ENCODE peak calls at places on chromosome 17, in nine cellular contexts. One of them, this sample, is unnamed.
A peak's percentile ranks its signal among the peaks of the same experiment; 100 is the strongest.

GRCh38 chr17:81681672-81682071 is 1.9 kb downstream of the ARL16 start:
- DNase-seq in T-helper 17 cell: no peak
- DNase-seq in CD8-positive, alpha-beta T cell: no peak
- DNase-seq in HuH-7.5: no peak
- DNase-seq in psoas muscle: peak; percentile 50
- DNase-seq in caudate nucleus: no peak
- DNase-seq in activated CD4-positive, alpha-beta memory T cell treated with anti-CD3 and anti-CD28 coated beads for 36 hours: no peak
- DNase-seq in midbrain: no peak
- DNase-seq in stimulated activated CD8-positive, alpha-beta memory T cell treated with anti-CD3 and anti-CD28 coated beads, Interleukin-4, amount 100 ng/mL, for 4 hours: no peak
- DNase-seq in this sample: no peak

GRCh38 chr17:82496529-82497434 is 22.8 kb upstream of the FOXK2 start:
- DNase-seq in T-helper 17 cell: peak; percentile 86
- DNase-seq in CD8-positive, alpha-beta T cell: peak; percentile 71
- DNase-seq in HuH-7.5: peak; percentile 87
- DNase-seq in psoas muscle: peak; percentile 99
- DNase-seq in caudate nucleus: peak; percentile 91
- DNase-seq in activated CD4-positive, alpha-beta memory T cell treated with anti-CD3 and anti-CD28 coated beads for 36 hours: peak; percentile 94
- DNase-seq in midbrain: peak; percentile 95
- DNase-seq in stimulated activated CD8-positive, alpha-beta memory T cell treated with anti-CD3 and anti-CD28 coated beads, Interleukin-4, amount 100 ng/mL, for 4 hours: peak; percentile 74
- DNase-seq in this sample: peak; percentile 97

GRCh38 chr17:28381141-28381825 is 9.8 kb downstream of the SARM1 start:
- DNase-seq in T-helper 17 cell: no peak
- DNase-seq in CD8-positive, alpha-beta T cell: no peak
- DNase-seq in HuH-7.5: no peak
- DNase-seq in psoas muscle: peak; percentile 37
- DNase-seq in caudate nucleus: no peak
- DNase-seq in activated CD4-positive, alpha-beta memory T cell treated with anti-CD3 and anti-CD28 coated beads for 36 hours: peak; percentile 59
- DNase-seq in midbrain: peak; percentile 14
- DNase-seq in stimulated activated CD8-positive, alpha-beta memory T cell treated with anti-CD3 and anti-CD28 coated beads, Interleukin-4, amount 100 ng/mL, for 4 hours: no peak
- DNase-seq in this sample: no peak

GRCh38 chr17:56142325-56142724 is 10.9 kb upstream of the ANKFN1 start:
- DNase-seq in T-helper 17 cell: no peak
- DNase-seq in CD8-positive, alpha-beta T cell: no peak
- DNase-seq in HuH-7.5: no peak
- DNase-seq in psoas muscle: no peak
- DNase-seq in caudate nucleus: no peak
- DNase-seq in activated CD4-positive, alpha-beta memory T cell treated with anti-CD3 and anti-CD28 coated beads for 36 hours: no peak
- DNase-seq in midbrain: no peak
- DNase-seq in stimulated activated CD8-positive, alpha-beta memory T cell treated with anti-CD3 and anti-CD28 coated beads, Interleukin-4, amount 100 ng/mL, for 4 hours: no peak
- DNase-seq in this sample: no peak

GRCh38 chr17:16980061-16980460 is 8.1 kb upstream of the TNFRSF13B start:
- DNase-seq in T-helper 17 cell: no peak
- DNase-seq in CD8-positive, alpha-beta T cell: no peak
- DNase-seq in HuH-7.5: no peak
- DNase-seq in psoas muscle: no peak
- DNase-seq in caudate nucleus: no peak
- DNase-seq in activated CD4-positive, alpha-beta memory T cell treated with anti-CD3 and anti-CD28 coated beads for 36 hours: no peak
- DNase-seq in midbrain: no peak
- DNase-seq in stimulated activated CD8-positive, alpha-beta memory T cell treated with anti-CD3 and anti-CD28 coated beads, Interleukin-4, amount 100 ng/mL, for 4 hours: no peak
- DNase-seq in this sample: no peak

GRCh38 chr17:33152793-33153192 is 140.3 kb downstream of the ASIC2 start:
- DNase-seq in T-helper 17 cell: no peak
- DNase-seq in CD8-positive, alpha-beta T cell: no peak
- DNase-seq in HuH-7.5: no peak
- DNase-seq in psoas muscle: no peak
- DNase-seq in caudate nucleus: no peak
- DNase-seq in activated CD4-positive, alpha-beta memory T cell treated with anti-CD3 and anti-CD28 coated beads for 36 hours: no peak
- DNase-seq in midbrain: no peak
- DNase-seq in stimulated activated CD8-positive, alpha-beta memory T cell treated with anti-CD3 and anti-CD28 coated beads, Interleukin-4, amount 100 ng/mL, for 4 hours: no peak
- DNase-seq in this sample: no peak

GRCh38 chr17:49003557-49004511 is 6.6 kb downstream of the IGF2BP1 start:
- DNase-seq in T-helper 17 cell: no peak
- DNase-seq in CD8-positive, alpha-beta T cell: no peak
- DNase-seq in HuH-7.5: no peak
- DNase-seq in psoas muscle: no peak
- DNase-seq in caudate nucleus: no peak
- DNase-seq in activated CD4-positive, alpha-beta memory T cell treated with anti-CD3 and anti-CD28 coated beads for 36 hours: no peak
- DNase-seq in midbrain: no peak
- DNase-seq in stimulated activated CD8-positive, alpha-beta memory T cell treated with anti-CD3 and anti-CD28 coated beads, Interleukin-4, amount 100 ng/mL, for 4 hours: no peak
- DNase-seq in this sample: no peak

GRCh38 chr17:17710728-17711541 is 29.7 kb downstream of the RAI1 start:
- DNase-seq in T-helper 17 cell: no peak
- DNase-seq in CD8-positive, alpha-beta T cell: no peak
- DNase-seq in HuH-7.5: peak; percentile 88
- DNase-seq in psoas muscle: no peak
- DNase-seq in caudate nucleus: no peak
- DNase-seq in activated CD4-positive, alpha-beta memory T cell treated with anti-CD3 and anti-CD28 coated beads for 36 hours: no peak
- DNase-seq in midbrain: no peak
- DNase-seq in stimulated activated CD8-positive, alpha-beta memory T cell treated with anti-CD3 and anti-CD28 coated beads, Interleukin-4, amount 100 ng/mL, for 4 hours: no peak
- DNase-seq in this sample: no peak

GRCh38 chr17:9577402-9577709 is 914 bp downstream of the CFAP52 start:
- DNase-seq in T-helper 17 cell: no peak
- DNase-seq in CD8-positive, alpha-beta T cell: no peak
- DNase-seq in HuH-7.5: no peak
- DNase-seq in psoas muscle: no peak
- DNase-seq in caudate nucleus: no peak
- DNase-seq in activated CD4-positive, alpha-beta memory T cell treated with anti-CD3 and anti-CD28 coated beads for 36 hours: no peak
- DNase-seq in midbrain: no peak
- DNase-seq in stimulated activated CD8-positive, alpha-beta memory T cell treated with anti-CD3 and anti-CD28 coated beads, Interleukin-4, amount 100 ng/mL, for 4 hours: no peak
- DNase-seq in this sample: no peak

GRCh38 chr17:14780116-14780515 is 479.2 kb downstream of the HS3ST3B1 start:
- DNase-seq in T-helper 17 cell: no peak
- DNase-seq in CD8-positive, alpha-beta T cell: no peak
- DNase-seq in HuH-7.5: no peak
- DNase-seq in psoas muscle: no peak
- DNase-seq in caudate nucleus: no peak
- DNase-seq in activated CD4-positive, alpha-beta memory T cell treated with anti-CD3 and anti-CD28 coated beads for 36 hours: no peak
- DNase-seq in midbrain: no peak
- DNase-seq in stimulated activated CD8-positive, alpha-beta memory T cell treated with anti-CD3 and anti-CD28 coated beads, Interleukin-4, amount 100 ng/mL, for 4 hours: no peak
- DNase-seq in this sample: no peak

GRCh38 chr17:55735784-55736405 is 13.2 kb upstream of the TMEM100 start:
- DNase-seq in T-helper 17 cell: no peak
- DNase-seq in CD8-positive, alpha-beta T cell: no peak
- DNase-seq in HuH-7.5: peak; percentile 22
- DNase-seq in psoas muscle: no peak
- DNase-seq in caudate nucleus: no peak
- DNase-seq in activated CD4-positive, alpha-beta memory T cell treated with anti-CD3 and anti-CD28 coated beads for 36 hours: peak; percentile 40
- DNase-seq in midbrain: no peak
- DNase-seq in stimulated activated CD8-positive, alpha-beta memory T cell treated with anti-CD3 and anti-CD28 coated beads, Interleukin-4, amount 100 ng/mL, for 4 hours: no peak
- DNase-seq in this sample: no peak

GRCh38 chr17:79304907-79305306 is 230.3 kb downstream of the ENGASE start:
- DNase-seq in T-helper 17 cell: no peak
- DNase-seq in CD8-positive, alpha-beta T cell: no peak
- DNase-seq in HuH-7.5: no peak
- DNase-seq in psoas muscle: no peak
- DNase-seq in caudate nucleus: no peak
- DNase-seq in activated CD4-positive, alpha-beta memory T cell treated with anti-CD3 and anti-CD28 coated beads for 36 hours: no peak
- DNase-seq in midbrain: no peak
- DNase-seq in stimulated activated CD8-positive, alpha-beta memory T cell treated with anti-CD3 and anti-CD28 coated beads, Interleukin-4, amount 100 ng/mL, for 4 hours: no peak
- DNase-seq in this sample: no peak

GRCh38 chr17:1229354-1229890 is 40.8 kb upstream of the BHLHA9 start:
- DNase-seq in T-helper 17 cell: peak; percentile 25
- DNase-seq in CD8-positive, alpha-beta T cell: no peak
- DNase-seq in HuH-7.5: no peak
- DNase-seq in psoas muscle: peak; percentile 81
- DNase-seq in caudate nucleus: no peak
- DNase-seq in activated CD4-positive, alpha-beta memory T cell treated with anti-CD3 and anti-CD28 coated beads for 36 hours: peak; percentile 48
- DNase-seq in midbrain: peak; percentile 19
- DNase-seq in stimulated activated CD8-positive, alpha-beta memory T cell treated with anti-CD3 and anti-CD28 coated beads, Interleukin-4, amount 100 ng/mL, for 4 hours: no peak
- DNase-seq in this sample: no peak

GRCh38 chr17:56635640-56636039 is 42.1 kb downstream of the NOG start:
- DNase-seq in T-helper 17 cell: no peak
- DNase-seq in CD8-positive, alpha-beta T cell: no peak
- DNase-seq in HuH-7.5: no peak
- DNase-seq in psoas muscle: no peak
- DNase-seq in caudate nucleus: no peak
- DNase-seq in activated CD4-positive, alpha-beta memory T cell treated with anti-CD3 and anti-CD28 coated beads for 36 hours: no peak
- DNase-seq in midbrain: no peak
- DNase-seq in stimulated activated CD8-positive, alpha-beta memory T cell treated with anti-CD3 and anti-CD28 coated beads, Interleukin-4, amount 100 ng/mL, for 4 hours: no peak
- DNase-seq in this sample: no peak

GRCh38 chr17:38452719-38453118 is 24.5 kb downstream of the ARHGAP23 start:
- DNase-seq in T-helper 17 cell: no peak
- DNase-seq in CD8-positive, alpha-beta T cell: no peak
- DNase-seq in HuH-7.5: no peak
- DNase-seq in psoas muscle: no peak
- DNase-seq in caudate nucleus: no peak
- DNase-seq in activated CD4-positive, alpha-beta memory T cell treated with anti-CD3 and anti-CD28 coated beads for 36 hours: no peak
- DNase-seq in midbrain: no peak
- DNase-seq in stimulated activated CD8-positive, alpha-beta memory T cell treated with anti-CD3 and anti-CD28 coated beads, Interleukin-4, amount 100 ng/mL, for 4 hours: no peak
- DNase-seq in this sample: no peak

GRCh38 chr17:77454560-77455095 is 313.9 kb downstream of the SEC14L1 start:
- DNase-seq in T-helper 17 cell: no peak
- DNase-seq in CD8-positive, alpha-beta T cell: no peak
- DNase-seq in HuH-7.5: no peak
- DNase-seq in psoas muscle: no peak
- DNase-seq in caudate nucleus: no peak
- DNase-seq in activated CD4-positive, alpha-beta memory T cell treated with anti-CD3 and anti-CD28 coated beads for 36 hours: peak; percentile 33
- DNase-seq in midbrain: no peak
- DNase-seq in stimulated activated CD8-positive, alpha-beta memory T cell treated with anti-CD3 and anti-CD28 coated beads, Interleukin-4, amount 100 ng/mL, for 4 hours: no peak
- DNase-seq in this sample: no peak

GRCh38 chr17:27354491-27355081 is 60.7 kb downstream of the WSB1 start:
- DNase-seq in T-helper 17 cell: no peak
- DNase-seq in CD8-positive, alpha-beta T cell: no peak
- DNase-seq in HuH-7.5: peak; percentile 42
- DNase-seq in psoas muscle: no peak
- DNase-seq in caudate nucleus: no peak
- DNase-seq in activated CD4-positive, alpha-beta memory T cell treated with anti-CD3 and anti-CD28 coated beads for 36 hours: no peak
- DNase-seq in midbrain: no peak
- DNase-seq in stimulated activated CD8-positive, alpha-beta memory T cell treated with anti-CD3 and anti-CD28 coated beads, Interleukin-4, amount 100 ng/mL, for 4 hours: no peak
- DNase-seq in this sample: no peak

GRCh38 chr17:55246583-55246982 is 18.2 kb upstream of the HLF start:
- DNase-seq in T-helper 17 cell: no peak
- DNase-seq in CD8-positive, alpha-beta T cell: no peak
- DNase-seq in HuH-7.5: no peak
- DNase-seq in psoas muscle: no peak
- DNase-seq in caudate nucleus: no peak
- DNase-seq in activated CD4-positive, alpha-beta memory T cell treated with anti-CD3 and anti-CD28 coated beads for 36 hours: no peak
- DNase-seq in midbrain: no peak
- DNase-seq in stimulated activated CD8-positive, alpha-beta memory T cell treated with anti-CD3 and anti-CD28 coated beads, Interleukin-4, amount 100 ng/mL, for 4 hours: no peak
- DNase-seq in this sample: no peak

GRCh38 chr17:83186751-83187421 is 107.5 kb downstream of the METRNL start:
- DNase-seq in T-helper 17 cell: no peak
- DNase-seq in CD8-positive, alpha-beta T cell: no peak
- DNase-seq in HuH-7.5: no peak
- DNase-seq in psoas muscle: peak; percentile 17
- DNase-seq in caudate nucleus: no peak
- DNase-seq in activated CD4-positive, alpha-beta memory T cell treated with anti-CD3 and anti-CD28 coated beads for 36 hours: no peak
- DNase-seq in midbrain: no peak
- DNase-seq in stimulated activated CD8-positive, alpha-beta memory T cell treated with anti-CD3 and anti-CD28 coated beads, Interleukin-4, amount 100 ng/mL, for 4 hours: no peak
- DNase-seq in this sample: no peak

GRCh38 chr17:80720624-80721577 is 176.3 kb downstream of the RPTOR start:
- DNase-seq in T-helper 17 cell: no peak
- DNase-seq in CD8-positive, alpha-beta T cell: peak; percentile 8
- DNase-seq in HuH-7.5: no peak
- DNase-seq in psoas muscle: no peak
- DNase-seq in caudate nucleus: no peak
- DNase-seq in activated CD4-positive, alpha-beta memory T cell treated with anti-CD3 and anti-CD28 coated beads for 36 hours: peak; percentile 87
- DNase-seq in midbrain: no peak
- DNase-seq in stimulated activated CD8-positive, alpha-beta memory T cell treated with anti-CD3 and anti-CD28 coated beads, Interleukin-4, amount 100 ng/mL, for 4 hours: peak; percentile 17
- DNase-seq in this sample: no peak

GRCh38 chr17:8836821-8837426 is 30.6 kb downstream of the PIK3R6 start:
- DNase-seq in T-helper 17 cell: no peak
- DNase-seq in CD8-positive, alpha-beta T cell: no peak
- DNase-seq in HuH-7.5: no peak
- DNase-seq in psoas muscle: no peak
- DNase-seq in caudate nucleus: no peak
- DNase-seq in activated CD4-positive, alpha-beta memory T cell treated with anti-CD3 and anti-CD28 coated beads for 36 hours: no peak
- DNase-seq in midbrain: no peak
- DNase-seq in stimulated activated CD8-positive, alpha-beta memory T cell treated with anti-CD3 and anti-CD28 coated beads, Interleukin-4, amount 100 ng/mL, for 4 hours: no peak
- DNase-seq in this sample: no peak

GRCh38 chr17:61575352-61575975 is 15.6 kb downstream of the NACA2 start:
- DNase-seq in T-helper 17 cell: no peak
- DNase-seq in CD8-positive, alpha-beta T cell: no peak
- DNase-seq in HuH-7.5: no peak
- DNase-seq in psoas muscle: no peak
- DNase-seq in caudate nucleus: no peak
- DNase-seq in activated CD4-positive, alpha-beta memory T cell treated with anti-CD3 and anti-CD28 coated beads for 36 hours: no peak
- DNase-seq in midbrain: no peak
- DNase-seq in stimulated activated CD8-positive, alpha-beta memory T cell treated with anti-CD3 and anti-CD28 coated beads, Interleukin-4, amount 100 ng/mL, for 4 hours: no peak
- DNase-seq in this sample: no peak

GRCh38 chr17:78654230-78654824 is 77.1 kb upstream of the DNAH17 start:
- DNase-seq in T-helper 17 cell: no peak
- DNase-seq in CD8-positive, alpha-beta T cell: no peak
- DNase-seq in HuH-7.5: no peak
- DNase-seq in psoas muscle: no peak
- DNase-seq in caudate nucleus: no peak
- DNase-seq in activated CD4-positive, alpha-beta memory T cell treated with anti-CD3 and anti-CD28 coated beads for 36 hours: no peak
- DNase-seq in midbrain: no peak
- DNase-seq in stimulated activated CD8-positive, alpha-beta memory T cell treated with anti-CD3 and anti-CD28 coated beads, Interleukin-4, amount 100 ng/mL, for 4 hours: no peak
- DNase-seq in this sample: no peak

GRCh38 chr17:13862341-13862740 is 207.0 kb upstream of the COX10 start:
- DNase-seq in T-helper 17 cell: no peak
- DNase-seq in CD8-positive, alpha-beta T cell: no peak
- DNase-seq in HuH-7.5: no peak
- DNase-seq in psoas muscle: no peak
- DNase-seq in caudate nucleus: no peak
- DNase-seq in activated CD4-positive, alpha-beta memory T cell treated with anti-CD3 and anti-CD28 coated beads for 36 hours: no peak
- DNase-seq in midbrain: no peak
- DNase-seq in stimulated activated CD8-positive, alpha-beta memory T cell treated with anti-CD3 and anti-CD28 coated beads, Interleukin-4, amount 100 ng/mL, for 4 hours: no peak
- DNase-seq in this sample: no peak

GRCh38 chr17:41067281-41067680 is 1.6 kb upstream of the KRTAP2-4 start:
- DNase-seq in T-helper 17 cell: no peak
- DNase-seq in CD8-positive, alpha-beta T cell: no peak
- DNase-seq in HuH-7.5: no peak
- DNase-seq in psoas muscle: no peak
- DNase-seq in caudate nucleus: no peak
- DNase-seq in activated CD4-positive, alpha-beta memory T cell treated with anti-CD3 and anti-CD28 coated beads for 36 hours: no peak
- DNase-seq in midbrain: no peak
- DNase-seq in stimulated activated CD8-positive, alpha-beta memory T cell treated with anti-CD3 and anti-CD28 coated beads, Interleukin-4, amount 100 ng/mL, for 4 hours: no peak
- DNase-seq in this sample: no peak

GRCh38 chr17:47106130-47106529 is 83.0 kb downstream of the CDC27 start:
- DNase-seq in T-helper 17 cell: no peak
- DNase-seq in CD8-positive, alpha-beta T cell: no peak
- DNase-seq in HuH-7.5: no peak
- DNase-seq in psoas muscle: no peak
- DNase-seq in caudate nucleus: no peak
- DNase-seq in activated CD4-positive, alpha-beta memory T cell treated with anti-CD3 and anti-CD28 coated beads for 36 hours: no peak
- DNase-seq in midbrain: no peak
- DNase-seq in stimulated activated CD8-positive, alpha-beta memory T cell treated with anti-CD3 and anti-CD28 coated beads, Interleukin-4, amount 100 ng/mL, for 4 hours: no peak
- DNase-seq in this sample: no peak

GRCh38 chr17:29399634-29400033 is 9.5 kb downstream of the TAOK1 start:
- DNase-seq in T-helper 17 cell: no peak
- DNase-seq in CD8-positive, alpha-beta T cell: no peak
- DNase-seq in HuH-7.5: no peak
- DNase-seq in psoas muscle: no peak
- DNase-seq in caudate nucleus: no peak
- DNase-seq in activated CD4-positive, alpha-beta memory T cell treated with anti-CD3 and anti-CD28 coated beads for 36 hours: no peak
- DNase-seq in midbrain: no peak
- DNase-seq in stimulated activated CD8-positive, alpha-beta memory T cell treated with anti-CD3 and anti-CD28 coated beads, Interleukin-4, amount 100 ng/mL, for 4 hours: no peak
- DNase-seq in this sample: no peak

GRCh38 chr17:76683011-76683755 is 27.6 kb downstream of the MXRA7 start:
- DNase-seq in T-helper 17 cell: no peak
- DNase-seq in CD8-positive, alpha-beta T cell: no peak
- DNase-seq in HuH-7.5: no peak
- DNase-seq in psoas muscle: no peak
- DNase-seq in caudate nucleus: no peak
- DNase-seq in activated CD4-positive, alpha-beta memory T cell treated with anti-CD3 and anti-CD28 coated beads for 36 hours: no peak
- DNase-seq in midbrain: no peak
- DNase-seq in stimulated activated CD8-positive, alpha-beta memory T cell treated with anti-CD3 and anti-CD28 coated beads, Interleukin-4, amount 100 ng/mL, for 4 hours: no peak
- DNase-seq in this sample: no peak

GRCh38 chr17:66459811-66460270 is 157.4 kb downstream of the PRKCA start:
- DNase-seq in T-helper 17 cell: no peak
- DNase-seq in CD8-positive, alpha-beta T cell: no peak
- DNase-seq in HuH-7.5: no peak
- DNase-seq in psoas muscle: no peak
- DNase-seq in caudate nucleus: no peak
- DNase-seq in activated CD4-positive, alpha-beta memory T cell treated with anti-CD3 and anti-CD28 coated beads for 36 hours: peak; percentile 52
- DNase-seq in midbrain: no peak
- DNase-seq in stimulated activated CD8-positive, alpha-beta memory T cell treated with anti-CD3 and anti-CD28 coated beads, Interleukin-4, amount 100 ng/mL, for 4 hours: no peak
- DNase-seq in this sample: no peak

GRCh38 chr17:2844386-2844785 is 48.1 kb downstream of the RAP1GAP2 start:
- DNase-seq in T-helper 17 cell: no peak
- DNase-seq in CD8-positive, alpha-beta T cell: no peak
- DNase-seq in HuH-7.5: no peak
- DNase-seq in psoas muscle: no peak
- DNase-seq in caudate nucleus: no peak
- DNase-seq in activated CD4-positive, alpha-beta memory T cell treated with anti-CD3 and anti-CD28 coated beads for 36 hours: no peak
- DNase-seq in midbrain: no peak
- DNase-seq in stimulated activated CD8-positive, alpha-beta memory T cell treated with anti-CD3 and anti-CD28 coated beads, Interleukin-4, amount 100 ng/mL, for 4 hours: no peak
- DNase-seq in this sample: no peak

GRCh38 chr17:80866050-80866793 is 125.4 kb upstream of the CHMP6 start:
- DNase-seq in T-helper 17 cell: no peak
- DNase-seq in CD8-positive, alpha-beta T cell: peak; percentile 34
- DNase-seq in HuH-7.5: peak; percentile 77
- DNase-seq in psoas muscle: peak; percentile 82
- DNase-seq in caudate nucleus: no peak
- DNase-seq in activated CD4-positive, alpha-beta memory T cell treated with anti-CD3 and anti-CD28 coated beads for 36 hours: peak; percentile 86
- DNase-seq in midbrain: peak; percentile 72
- DNase-seq in stimulated activated CD8-positive, alpha-beta memory T cell treated with anti-CD3 and anti-CD28 coated beads, Interleukin-4, amount 100 ng/mL, for 4 hours: peak; percentile 54
- DNase-seq in this sample: peak; percentile 45

This sample was measured in omental fat pad.